ENCODE peak calls at places on chromosome 1, in six cellular contexts. One of them, this sample, is unnamed.

GRCh38 chr1:174018565-174018964 is 3.6 kb downstream of the RC3H1 start:
- DNase-seq in AG09309: no peak
- DNase-seq in heart left ventricle: no peak
- DNase-seq in esophagus muscularis mucosa: no peak
- DNase-seq in OCI-LY7: no peak
- DNase-seq in endodermal cell: no peak
- DNase-seq in this sample: no peak

GRCh38 chr1:67211589-67212563 is 45.6 kb downstream of the IL23R start:
- DNase-seq in AG09309: no peak
- DNase-seq in heart left ventricle: no peak
- DNase-seq in esophagus muscularis mucosa: peak; percentile 42
- DNase-seq in OCI-LY7: peak; percentile 56
- DNase-seq in endodermal cell: peak; percentile 61
- DNase-seq in this sample: no peak

GRCh38 chr1:66890621-66891020 is 34.0 kb downstream of the DNAI4 start:
- DNase-seq in AG09309: no peak
- DNase-seq in heart left ventricle: no peak
- DNase-seq in esophagus muscularis mucosa: no peak
- DNase-seq in OCI-LY7: no peak
- DNase-seq in endodermal cell: no peak
- DNase-seq in this sample: no peak

GRCh38 chr1:186749820-186750219 is 69.6 kb upstream of the PTGS2 start:
- DNase-seq in AG09309: no peak
- DNase-seq in heart left ventricle: no peak
- DNase-seq in esophagus muscularis mucosa: no peak
- DNase-seq in OCI-LY7: no peak
- DNase-seq in endodermal cell: no peak
- DNase-seq in this sample: no peak

GRCh38 chr1:201254625-201255469 is 28.5 kb upstream of the PKP1 start:
- DNase-seq in AG09309: no peak
- DNase-seq in heart left ventricle: peak; percentile 83
- DNase-seq in esophagus muscularis mucosa: peak; percentile 86
- DNase-seq in OCI-LY7: peak; percentile 50
- DNase-seq in endodermal cell: peak; percentile 98
- DNase-seq in this sample: no peak

GRCh38 chr1:215005656-215006335 is 76.7 kb upstream of the KCNK2 start:
- DNase-seq in AG09309: no peak
- DNase-seq in heart left ventricle: no peak
- DNase-seq in esophagus muscularis mucosa: no peak
- DNase-seq in OCI-LY7: no peak
- DNase-seq in endodermal cell: no peak
- DNase-seq in this sample: no peak

GRCh38 chr1:224503161-224504118 is 68.8 kb upstream of the WDR26 start:
- DNase-seq in AG09309: peak; percentile 71
- DNase-seq in heart left ventricle: peak; percentile 93
- DNase-seq in esophagus muscularis mucosa: peak; percentile 94
- DNase-seq in OCI-LY7: peak; percentile 77
- DNase-seq in endodermal cell: peak; percentile 93
- DNase-seq in this sample: no peak

GRCh38 chr1:197695961-197696360 is 79.3 kb downstream of the DENND1B start:
- DNase-seq in AG09309: no peak
- DNase-seq in heart left ventricle: no peak
- DNase-seq in esophagus muscularis mucosa: no peak
- DNase-seq in OCI-LY7: no peak
- DNase-seq in endodermal cell: no peak
- DNase-seq in this sample: no peak

GRCh38 chr1:235739124-235739523 is 89.5 kb upstream of the GNG4 start:
- DNase-seq in AG09309: no peak
- DNase-seq in heart left ventricle: no peak
- DNase-seq in esophagus muscularis mucosa: no peak
- DNase-seq in OCI-LY7: no peak
- DNase-seq in endodermal cell: no peak
- DNase-seq in this sample: peak; percentile 30

GRCh38 chr1:216841165-216841564 is 117.9 kb upstream of the ESRRG start:
- DNase-seq in AG09309: no peak
- DNase-seq in heart left ventricle: no peak
- DNase-seq in esophagus muscularis mucosa: no peak
- DNase-seq in OCI-LY7: no peak
- DNase-seq in endodermal cell: no peak
- DNase-seq in this sample: no peak

GRCh38 chr1:244654284-244655038 is 1.5 kb downstream of the DESI2 start:
- DNase-seq in AG09309: no peak
- DNase-seq in heart left ventricle: no peak
- DNase-seq in esophagus muscularis mucosa: no peak
- DNase-seq in OCI-LY7: no peak
- DNase-seq in endodermal cell: no peak
- DNase-seq in this sample: no peak

GRCh38 chr1:121483234-121483633 is 298.5 kb downstream of the SRGAP2C start:
- DNase-seq in AG09309: no peak
- DNase-seq in heart left ventricle: no peak
- DNase-seq in esophagus muscularis mucosa: no peak
- DNase-seq in OCI-LY7: no peak
- DNase-seq in endodermal cell: no peak
- DNase-seq in this sample: no peak

GRCh38 chr1:162878000-162878596 is 17.1 kb upstream of the CCDC190 start:
- DNase-seq in AG09309: peak; percentile 38
- DNase-seq in heart left ventricle: no peak
- DNase-seq in esophagus muscularis mucosa: no peak
- DNase-seq in OCI-LY7: peak; percentile 3
- DNase-seq in endodermal cell: peak; percentile 92
- DNase-seq in this sample: peak; percentile 48

GRCh38 chr1:162877412-162877811 is 16.4 kb upstream of the CCDC190 start:
- DNase-seq in AG09309: no peak
- DNase-seq in heart left ventricle: no peak
- DNase-seq in esophagus muscularis mucosa: no peak
- DNase-seq in OCI-LY7: no peak
- DNase-seq in endodermal cell: no peak
- DNase-seq in this sample: no peak

GRCh38 chr1:162876751-162877150 is 15.8 kb upstream of the CCDC190 start:
- DNase-seq in AG09309: no peak
- DNase-seq in heart left ventricle: no peak
- DNase-seq in esophagus muscularis mucosa: no peak
- DNase-seq in OCI-LY7: no peak
- DNase-seq in endodermal cell: no peak
- DNase-seq in this sample: no peak

GRCh38 chr1:162872981-162873380 is 12.0 kb upstream of the CCDC190 start:
- DNase-seq in AG09309: no peak
- DNase-seq in heart left ventricle: no peak
- DNase-seq in esophagus muscularis mucosa: no peak
- DNase-seq in OCI-LY7: no peak
- DNase-seq in endodermal cell: no peak
- DNase-seq in this sample: no peak

DNA sequence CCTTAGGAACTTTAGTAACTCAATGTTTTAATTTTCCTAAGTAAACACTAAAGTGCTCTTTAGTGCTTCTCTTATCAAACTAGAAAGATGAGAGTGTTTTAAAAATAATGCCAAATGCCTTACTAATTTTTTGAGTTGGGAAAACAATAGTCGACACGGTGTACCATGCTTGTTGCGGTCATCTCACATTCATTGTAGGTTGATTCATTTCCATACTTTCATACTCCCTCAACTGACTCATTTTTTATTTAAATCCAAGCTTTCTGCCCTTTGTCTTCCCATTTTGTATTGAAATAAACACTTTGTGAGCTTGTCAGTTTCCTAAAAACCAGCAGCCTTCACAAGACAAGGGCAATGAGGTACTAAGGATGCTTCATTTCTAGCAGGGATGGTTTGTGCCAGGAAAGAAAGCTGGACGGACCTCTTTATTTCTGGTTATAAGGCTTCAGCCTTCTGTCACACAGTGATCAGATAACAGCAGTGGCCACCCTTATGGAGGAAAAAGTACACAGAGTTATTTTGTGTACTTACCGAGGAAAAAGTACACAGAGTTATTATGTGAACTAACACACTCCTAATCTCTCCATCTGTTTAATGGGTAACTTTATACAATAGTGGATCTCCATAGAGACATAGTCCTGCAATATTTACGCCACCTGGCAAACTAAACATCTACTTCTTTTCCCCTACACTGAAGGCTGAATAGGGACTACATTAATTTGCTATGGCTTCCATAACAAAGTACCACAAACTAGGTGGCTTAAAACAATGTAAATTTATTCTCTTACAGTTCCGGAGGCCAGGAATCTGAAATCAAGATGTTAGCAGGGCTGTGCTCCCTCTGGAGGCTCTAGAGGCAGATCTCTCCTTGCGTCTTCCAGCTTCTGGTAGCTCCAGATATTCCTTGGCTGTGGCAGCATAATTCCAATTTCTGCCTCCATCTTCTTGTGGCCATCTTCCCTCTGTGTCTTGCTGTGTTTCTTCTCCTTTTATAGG is 13.0 kb upstream of the CCDC190 start:
- DNase-seq in AG09309: peak; percentile 55
- DNase-seq in heart left ventricle: no peak
- DNase-seq in esophagus muscularis mucosa: no peak
- DNase-seq in OCI-LY7: no peak
- DNase-seq in endodermal cell: no peak
- DNase-seq in this sample: no peak
- H3K4me3 ChIP-seq in AG09309: no peak overlapping the region
- H3K4me3 ChIP-seq in heart left ventricle: no peak overlapping the region
- H3K4me3 ChIP-seq in esophagus muscularis mucosa: no peak overlapping the region
- H3K4me3 ChIP-seq in OCI-LY7: no peak overlapping the region
- H3K4me3 ChIP-seq in endodermal cell: no peak overlapping the region
- H3K4me3 ChIP-seq in this sample: no peak overlapping the region

GRCh38 chr1:26536521-26536920 is 7.0 kb downstream of the RPS6KA1 start:
- DNase-seq in AG09309: no peak
- DNase-seq in heart left ventricle: no peak
- DNase-seq in esophagus muscularis mucosa: no peak
- DNase-seq in OCI-LY7: no peak
- DNase-seq in endodermal cell: no peak
- DNase-seq in this sample: no peak

GRCh38 chr1:26539722-26540121 is 10.2 kb downstream of the RPS6KA1 start:
- DNase-seq in AG09309: no peak
- DNase-seq in heart left ventricle: no peak
- DNase-seq in esophagus muscularis mucosa: no peak
- DNase-seq in OCI-LY7: no peak
- DNase-seq in endodermal cell: no peak
- DNase-seq in this sample: no peak

GRCh38 chr1:26536081-26536480 is 6.5 kb downstream of the RPS6KA1 start:
- DNase-seq in AG09309: no peak
- DNase-seq in heart left ventricle: no peak
- DNase-seq in esophagus muscularis mucosa: no peak
- DNase-seq in OCI-LY7: no peak
- DNase-seq in endodermal cell: no peak
- DNase-seq in this sample: no peak

GRCh38 chr1:26538480-26539412 is 9.2 kb downstream of the RPS6KA1 start:
- DNase-seq in AG09309: no peak
- DNase-seq in heart left ventricle: no peak
- DNase-seq in esophagus muscularis mucosa: no peak
- DNase-seq in OCI-LY7: peak; percentile 75
- DNase-seq in endodermal cell: peak; percentile 88
- DNase-seq in this sample: no peak

DNA sequence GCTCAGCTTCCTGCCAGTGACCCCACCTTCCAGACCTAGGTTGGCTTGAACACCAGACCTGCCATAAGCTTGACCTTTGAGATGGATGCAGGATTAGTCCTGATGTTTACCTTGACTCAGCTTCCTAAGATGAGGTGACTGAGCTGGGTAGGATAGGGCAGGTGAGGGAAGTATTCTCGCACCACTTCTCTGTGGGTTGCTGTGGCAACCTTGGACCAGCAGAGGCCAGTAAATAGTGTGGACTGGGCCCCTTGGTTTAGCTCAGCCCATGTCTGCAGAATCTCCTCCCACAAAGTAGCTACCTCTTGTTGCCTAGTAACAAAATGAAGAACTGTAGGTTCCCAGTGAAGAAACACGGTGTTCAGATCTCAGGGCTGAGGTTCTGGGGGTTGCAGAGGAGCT is 8.4 kb downstream of the RPS6KA1 start:
- DNase-seq in AG09309: peak; percentile 2
- DNase-seq in heart left ventricle: no peak
- DNase-seq in esophagus muscularis mucosa: no peak
- DNase-seq in OCI-LY7: peak; percentile 52
- DNase-seq in endodermal cell: peak; percentile 77
- DNase-seq in this sample: no peak
- TF ChIP-seq CTCF in AG09309: peak; percentile 38
- TF ChIP-seq CTCF in heart left ventricle: no peak
- TF ChIP-seq CTCF in esophagus muscularis mucosa: no peak
- TF ChIP-seq CTCF in OCI-LY7: no peak
- TF ChIP-seq CTCF in endodermal cell: peak; percentile 51
- TF ChIP-seq CTCF in this sample: peak; percentile 40

DNA sequence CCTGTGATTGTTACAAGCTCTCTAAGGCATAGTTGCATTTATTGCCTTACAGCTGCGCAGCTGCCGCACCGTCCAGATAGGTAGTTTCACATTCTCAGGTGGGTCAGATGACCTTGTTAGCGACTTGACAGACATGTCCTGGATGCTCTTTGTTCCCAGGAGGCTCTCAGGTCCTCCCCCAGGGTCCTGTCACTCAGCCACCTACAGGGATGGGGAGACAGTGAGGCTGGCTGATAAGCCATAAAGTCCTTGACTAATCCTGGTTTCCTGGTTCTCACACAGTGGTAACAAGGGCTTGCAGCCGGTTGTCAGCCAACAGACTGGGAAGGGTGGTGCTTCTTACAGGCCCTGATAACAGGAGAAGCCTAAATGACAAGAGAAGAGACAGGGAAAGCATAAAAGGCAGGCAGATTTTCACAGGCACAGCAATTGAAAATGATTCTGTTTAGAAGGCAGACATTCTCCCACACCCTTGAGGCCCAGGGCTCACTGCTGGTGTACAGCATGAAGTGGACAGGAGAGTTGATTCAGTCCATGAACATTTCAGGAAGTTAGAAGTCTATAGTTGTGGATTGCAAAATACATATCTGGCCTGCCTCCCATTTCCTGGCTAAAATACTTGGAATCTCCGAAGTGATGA is 2.9 kb downstream of the ARF1 start:
- DNase-seq in AG09309: peak; percentile 63
- DNase-seq in heart left ventricle: peak; percentile 40
- DNase-seq in esophagus muscularis mucosa: no peak
- DNase-seq in OCI-LY7: no peak
- DNase-seq in endodermal cell: peak; percentile 91
- DNase-seq in this sample: no peak
- H3K4me3 ChIP-seq in AG09309: peak overlapping the region; percentile 72
- H3K4me3 ChIP-seq in heart left ventricle: peak overlapping the region; percentile 93
- H3K4me3 ChIP-seq in esophagus muscularis mucosa: peak overlapping the region; percentile 99
- H3K4me3 ChIP-seq in OCI-LY7: peak overlapping the region; percentile 84
- H3K4me3 ChIP-seq in endodermal cell: peak overlapping the region; percentile 96
- H3K4me3 ChIP-seq in this sample: peak overlapping the region; percentile 98

GRCh38 chr1:227779651-227780050 is 35.8 kb upstream of the PRSS38 start:
- DNase-seq in AG09309: no peak
- DNase-seq in heart left ventricle: no peak
- DNase-seq in esophagus muscularis mucosa: no peak
- DNase-seq in OCI-LY7: no peak
- DNase-seq in endodermal cell: peak; percentile 10
- DNase-seq in this sample: no peak

GRCh38 chr1:227782226-227782625 is 33.2 kb upstream of the PRSS38 start:
- DNase-seq in AG09309: no peak
- DNase-seq in heart left ventricle: no peak
- DNase-seq in esophagus muscularis mucosa: no peak
- DNase-seq in OCI-LY7: no peak
- DNase-seq in endodermal cell: peak; percentile 29
- DNase-seq in this sample: no peak

GRCh38 chr1:227780101-227781044 is 35.1 kb upstream of the PRSS38 start:
- DNase-seq in AG09309: no peak
- DNase-seq in heart left ventricle: no peak
- DNase-seq in esophagus muscularis mucosa: no peak
- DNase-seq in OCI-LY7: no peak
- DNase-seq in endodermal cell: peak; percentile 26
- DNase-seq in this sample: no peak

GRCh38 chr1:227779021-227779441 is 36.4 kb upstream of the PRSS38 start:
- DNase-seq in AG09309: no peak
- DNase-seq in heart left ventricle: no peak
- DNase-seq in esophagus muscularis mucosa: no peak
- DNase-seq in OCI-LY7: no peak
- DNase-seq in endodermal cell: peak; percentile 32
- DNase-seq in this sample: no peak

GRCh38 chr1:227781314-227781930 is 34.1 kb upstream of the PRSS38 start:
- DNase-seq in AG09309: no peak
- DNase-seq in heart left ventricle: no peak
- DNase-seq in esophagus muscularis mucosa: no peak
- DNase-seq in OCI-LY7: no peak
- DNase-seq in endodermal cell: peak; percentile 26
- DNase-seq in this sample: no peak
- TF ChIP-seq CTCF in AG09309: no peak
- TF ChIP-seq CTCF in heart left ventricle: no peak
- TF ChIP-seq CTCF in esophagus muscularis mucosa: no peak
- TF ChIP-seq CTCF in OCI-LY7: no peak
- TF ChIP-seq CTCF in endodermal cell: no peak
- TF ChIP-seq CTCF in this sample: no peak

This sample was measured in HFF-Myc.